ENCODE peak calls at places on chromosomes 13 and 19, in eight cellular contexts. Y, E, G, S, W, L, C and R are unnamed samples.

GRCh38 chr19:53812335-53812734 is 11.8 kb downstream of the NLRP12 start:
- DNase-seq in Y (no peak), E (no peak), G (no peak), S (no peak), W (no peak), L (no peak), C (no peak), R (no peak)

GRCh38 chr13:109479991-109480696 is 306.2 kb downstream of the IRS2 start:
- DNase-seq in Y (no peak), E (no peak), G (peak; percentile 37), S (no peak), W (no peak), L (no peak), C (no peak), R (peak; percentile 98)

GRCh38 chr19:28402701-28403290 is 810.2 kb downstream of the UQCRFS1 start:
- DNase-seq in Y (no peak), E (no peak), G (no peak), S (no peak), W (no peak), L (no peak), C (no peak), R (no peak)

GRCh38 chr13:23868521-23868920 is 20.7 kb downstream of the MIPEP start:
- DNase-seq in Y (no peak), E (no peak), G (peak; percentile 54), S (no peak), W (peak; percentile 43), L (no peak), C (no peak), R (no peak)

GRCh38 chr13:50033696-50034095 is 18.5 kb downstream of the KCNRG start:
- DNase-seq in Y (no peak), E (no peak), G (peak; percentile 64), S (no peak), W (no peak), L (no peak), C (no peak), R (no peak)

GRCh38 chr13:38223093-38223492 is 126.6 kb upstream of the UFM1 start:
- DNase-seq in Y (peak; percentile 40), E (no peak), G (peak; percentile 40), S (no peak), W (peak; percentile 32), L (no peak), C (peak; percentile 30), R (peak; percentile 6)

GRCh38 chr13:31172535-31172934 is 10.8 kb upstream of the HSPH1 start:
- DNase-seq in Y (no peak), E (no peak), G (peak; percentile 91), S (no peak), W (peak; percentile 80), L (no peak), C (no peak), R (peak; percentile 35)

GRCh38 chr19:15101479-15102082 is 5.6 kb upstream of the SYDE1 start:
- DNase-seq in Y (no peak), E (no peak), G (peak; percentile 54), S (no peak), W (peak; percentile 4), L (peak; percentile 78), C (peak; percentile 1), R (no peak)

GRCh38 chr13:80096383-80096782 is 244.5 kb downstream of the SPRY2 start:
- DNase-seq in Y (no peak), E (no peak), G (no peak), S (no peak), W (no peak), L (no peak), C (no peak), R (no peak)

GRCh38 chr19:389246-389934 is 19.6 kb downstream of the C2CD4C start:
- DNase-seq in Y (no peak), E (no peak), G (no peak), S (no peak), W (no peak), L (no peak), C (no peak), R (no peak)

GRCh38 chr13:30851697-30852096 is 54.4 kb upstream of the MEDAG start:
- DNase-seq in Y (no peak), E (no peak), G (no peak), S (no peak), W (no peak), L (no peak), C (no peak), R (no peak)

GRCh38 chr19:41193420-41194156 is 569 bp downstream of the CYP2S1 start:
- DNase-seq in Y (no peak), E (no peak), G (no peak), S (no peak), W (no peak), L (no peak), C (no peak), R (no peak)

GRCh38 chr19:43560687-43561086 is 14.6 kb downstream of the XRCC1 start:
- DNase-seq in Y (no peak), E (no peak), G (no peak), S (no peak), W (no peak), L (no peak), C (no peak), R (peak; percentile 14)

GRCh38 chr13:45055198-45055901 is 65.0 kb upstream of the GTF2F2 start:
- DNase-seq in Y (peak; percentile 14), E (no peak), G (peak; percentile 89), S (peak; percentile 34), W (peak; percentile 89), L (no peak), C (no peak), R (peak; percentile 38)

GRCh38 chr19:17686592-17687042 is 1.5 kb downstream of the UNC13A start:
- DNase-seq in Y (no peak), E (no peak), G (peak; percentile 12), S (no peak), W (no peak), L (no peak), C (peak; percentile 7), R (no peak)

GRCh38 chr13:96052655-96053002 is 572 bp downstream of the UGGT2 start:
- DNase-seq in Y (peak; percentile 30), E (no peak), G (peak; percentile 67), S (no peak), W (peak; percentile 29), L (no peak), C (peak; percentile 63), R (peak; percentile 20)

GRCh38 chr13:34647379-34647778 is 294.7 kb upstream of the NBEA start:
- DNase-seq in Y (no peak), E (no peak), G (no peak), S (no peak), W (no peak), L (no peak), C (no peak), R (no peak)

GRCh38 chr19:28971011-28971410 is 241.9 kb downstream of the UQCRFS1 start:
- DNase-seq in Y (no peak), E (no peak), G (peak; percentile 32), S (no peak), W (no peak), L (no peak), C (no peak), R (no peak)

GRCh38 chr13:23399254-23399796 is 34.2 kb downstream of the SACS start:
- DNase-seq in Y (no peak), E (no peak), G (no peak), S (no peak), W (no peak), L (no peak), C (no peak), R (no peak)

GRCh38 chr19:44548736-44549135 is 19.3 kb upstream of the CEACAM20 start:
- DNase-seq in Y (no peak), E (no peak), G (peak; percentile 66), S (no peak), W (peak; percentile 78), L (no peak), C (no peak), R (no peak)

GRCh38 chr13:95480131-95480545 is 72.4 kb upstream of the CLDN10 start:
- DNase-seq in Y (peak; percentile 75), E (no peak), G (peak; percentile 54), S (no peak), W (no peak), L (no peak), C (no peak), R (no peak)